ENCODE peak calls at places on chromosomes 5 and 9, in ten cellular contexts. C, G, D, W, E, Q, T, O, P and M are unnamed samples. For H3K36me3, the result is how much of the 10 kb centered on the place peaks cover.

GRCh38 chr5:147479949-147480348 is 29.9 kb downstream of the DPYSL3 start:
- DNase-seq in W (no peak), T (no peak), C (no peak), P (no peak), D (no peak), E (peak), Q (no peak), G (no peak), O (no peak), M (no peak)

GRCh38 chr5:146447734-146448380 is 724 bp downstream of the TCERG1 start:
- DNase-seq in T (peak), E (peak), Q (peak), D (peak), C (peak), G (peak), W (no peak), O (no peak), P (no peak), M (no peak)

GRCh38 chr5:64331597-64332277 is 166.1 kb downstream of the RNF180 start:
- DNase-seq in E (no peak), G (no peak), O (peak), T (peak), Q (no peak), W (peak), P (no peak), C (no peak), D (no peak), M (no peak)

GRCh38 chr5:63011158-63011557 is 432.5 kb downstream of the LRRC70 start:
- DNase-seq in T (no peak), E (no peak), D (no peak), C (no peak), O (no peak), G (no peak), P (no peak), W (no peak), Q (no peak), M (no peak)

GRCh38 chr5:5487961-5488360 is 65.5 kb downstream of the ICE1 start:
- DNase-seq in D (no peak), T (no peak), C (no peak), E (no peak), W (no peak), Q (no peak), G (no peak), P (no peak), O (no peak), M (no peak)

GRCh38 chr9:111843971-111844370 is 49.2 kb upstream of the SHOC1 start:
- DNase-seq in T (no peak), D (peak), C (no peak), O (no peak), E (no peak), Q (no peak), G (no peak), W (no peak), P (no peak), M (no peak)

GRCh38 chr9:104984994-104985393 is 57.0 kb upstream of the ABCA1 start:
- DNase-seq in W (no peak), P (no peak), D (no peak), T (no peak), C (no peak), Q (no peak), O (no peak), G (no peak), E (no peak), M (no peak)

GRCh38 chr9:128101690-128102089 is 25.8 kb downstream of the PTGES2 start:
- DNase-seq in T (peak), G (no peak), P (no peak), E (no peak), Q (no peak), O (peak), W (peak), D (peak), C (no peak), M (no peak)

GRCh38 chr9:87855061-87855460 is 27.6 kb upstream of the SPATA31E1 start:
- DNase-seq in C (no peak), W (no peak), Q (no peak), O (no peak), D (no peak), T (no peak), E (peak), G (no peak), P (no peak), M (no peak)

GRCh38 chr9:79057576-79057975 is 514.2 kb upstream of the TLE4 start:
- DNase-seq in D (no peak), E (peak), P (no peak), G (no peak), T (no peak), Q (no peak), W (no peak), C (no peak), O (no peak), M (no peak)

GRCh38 chr5:9898319-9898718 is 268.2 kb upstream of the TAS2R1 start:
- DNase-seq in D (no peak), P (no peak), T (no peak), C (peak), Q (no peak), G (peak), E (peak), W (no peak), O (no peak), M (no peak)

GRCh38 chr5:125302577-125302976 is 556.1 kb upstream of the ZNF608 start:
- DNase-seq in D (no peak), W (no peak), Q (no peak), P (no peak), E (no peak), T (no peak), C (no peak), O (no peak), G (no peak), M (no peak)

GRCh38 chr5:132180134-132180745 is 47.4 kb downstream of the P4HA2 start:
- DNase-seq in Q (peak), T (peak), P (no peak), D (peak), W (no peak), C (peak), E (peak), O (no peak), G (peak), M (peak)

GRCh38 chr9:136665111-136665703 is 2.5 kb downstream of the EGFL7 start:
- DNase-seq in Q (no peak), D (no peak), O (no peak), C (no peak), P (no peak), E (peak), W (no peak), T (no peak), G (peak), M (no peak)

GRCh38 chr9:71966601-71967000 is 55.2 kb downstream of the C9orf85 start:
- DNase-seq in G (no peak), D (no peak), P (no peak), E (no peak), O (no peak), W (no peak), C (no peak), Q (no peak), T (no peak), M (no peak)

GRCh38 chr5:74539986-74540385 is 100.5 kb downstream of the ENC1 start:
- DNase-seq in T (no peak), W (no peak), O (no peak), C (no peak), E (peak), P (no peak), Q (no peak), D (no peak), G (no peak), M (no peak)

GRCh38 chr5:39169081-39169480 is 50.3 kb downstream of the FYB1 start:
- DNase-seq in T (no peak), E (peak), W (no peak), C (peak), P (no peak), D (no peak), Q (no peak), O (no peak), G (no peak), M (no peak)

GRCh38 chr9:100111235-100111634 is 12.2 kb downstream of the INVS start:
- DNase-seq in W (peak), Q (peak), P (peak), E (peak), C (peak), G (peak), O (peak), T (peak), D (no peak), M (peak)

GRCh38 chr5:123157797-123158528 is 68.9 kb downstream of the PRDM6 start:
- DNase-seq in T (no peak), D (no peak), C (peak), E (peak), W (no peak), O (no peak), P (no peak), G (peak), Q (no peak), M (peak)

GRCh38 chr5:144531191-144531590 is 360.5 kb downstream of the KCTD16 start:
- DNase-seq in D (no peak), P (no peak), C (no peak), E (no peak), G (no peak), O (no peak), T (no peak), W (no peak), Q (no peak), M (no peak)

GRCh38 chr9:111463036-111463435 is 21.1 kb downstream of the ECPAS start:
- DNase-seq in T (no peak), O (no peak), E (no peak), P (no peak), Q (no peak), W (no peak), C (no peak), D (no peak), G (no peak), M (no peak)

GRCh38 chr5:117889592-117889991 is 1098.8 kb downstream of the DTWD2 start:
- DNase-seq in Q (no peak), O (no peak), E (no peak), T (no peak), W (no peak), D (no peak), C (peak), P (no peak), G (no peak), M (peak)

GRCh38 chr5:88770290-88771257 is 112.4 kb downstream of the MEF2C start:
- DNase-seq in E (peak), P (no peak), G (no peak), C (peak), D (peak), T (no peak), O (no peak), Q (no peak), W (no peak), M (no peak)

GRCh38 chr5:134846641-134846960 is 833 bp downstream of the C5orf24 start:
- DNase-seq in G (peak), D (no peak), W (no peak), C (peak), Q (no peak), E (peak), O (no peak), P (no peak), T (no peak), M (no peak)

GRCh38 chr5:134845852-134846640 is at the start of gene C5orf24:
- DNase-seq in E (peak), O (peak), G (peak), Q (peak), W (peak), C (peak), P (peak), D (peak), T (peak), M (no peak)

GRCh38 chr5:134857401-134857800 is 11.6 kb downstream of the C5orf24 start:
- DNase-seq in C (no peak), P (no peak), W (no peak), Q (no peak), D (no peak), G (no peak), E (no peak), O (no peak), T (no peak), M (no peak)

DNA sequence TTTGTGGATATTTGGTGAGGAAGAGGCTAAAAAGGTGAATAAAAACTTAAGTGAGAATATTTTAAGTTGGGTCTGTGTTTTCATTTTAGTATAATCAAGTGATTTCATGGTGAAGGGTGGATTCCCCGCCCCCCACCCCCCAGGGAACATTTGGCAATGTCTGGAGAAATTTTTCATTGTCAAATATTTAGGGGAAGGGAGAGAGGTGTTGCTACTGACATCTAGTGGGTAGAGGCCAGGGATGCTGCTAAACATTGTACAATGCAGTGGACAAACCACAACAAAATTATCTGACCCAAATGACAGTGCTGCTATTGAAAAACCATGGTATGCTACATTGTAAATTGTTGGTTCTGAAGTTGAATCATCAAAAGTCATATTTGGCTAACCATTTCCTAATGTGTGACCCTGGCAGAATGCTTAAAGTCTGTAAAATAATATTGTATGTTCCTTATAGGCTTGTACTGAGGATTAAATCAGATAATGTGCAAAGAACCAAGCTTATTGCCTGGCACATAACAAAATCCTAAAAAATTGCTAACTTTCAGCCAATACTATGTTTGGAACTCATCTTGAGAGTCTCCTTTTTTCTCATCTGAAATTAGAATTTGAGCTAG is 5.6 kb downstream of the C5orf24 start:
- DNase-seq in P (no peak), G (no peak), D (peak), W (no peak), C (peak), Q (no peak), E (peak), O (no peak), T (no peak), M (no peak)
- TF ChIP-seq CTCF in P (no peak), G (peak), D (peak), W (peak), C (peak), Q (no peak), E (peak), O (peak), T (no peak), M (peak)

GRCh38 chr5:67011422-67011821 is 185.2 kb downstream of the CD180 start:
- DNase-seq in E (no peak), G (no peak), C (no peak), W (no peak), D (no peak), O (peak), P (no peak), Q (no peak), T (no peak), M (no peak)
- H3K4me3 ChIP-seq in E (peak), G (no peak), C (no peak), W (peak), D (peak), O (peak), P (no peak), Q (no peak), T (no peak), M (no peak)

GRCh38 chr5:60185230-60186104 is 291.9 kb upstream of the PDE4D start:
- DNase-seq in Q (no peak), W (no peak), C (no peak), P (no peak), E (no peak), O (no peak), T (no peak), D (no peak), G (no peak), M (no peak)

GRCh38 chr5:60184599-60184998 is 291.1 kb upstream of the PDE4D start:
- DNase-seq in Q (no peak), W (no peak), P (no peak), O (no peak), E (peak), T (no peak), D (no peak), C (no peak), G (no peak), M (no peak)

GRCh38 chr5:60178101-60178500 is 284.6 kb upstream of the PDE4D start:
- DNase-seq in D (no peak), E (peak), Q (no peak), O (no peak), P (no peak), G (no peak), T (no peak), C (no peak), W (no peak), M (no peak)

GRCh38 chr5:60183881-60184280 is 290.4 kb upstream of the PDE4D start:
- DNase-seq in E (no peak), Q (no peak), O (no peak), P (no peak), W (no peak), C (no peak), G (no peak), T (no peak), D (no peak), M (no peak)
- H3K36me3 ChIP-seq in E (under half), Q (under half), O (under half), P (under half), W (under half), C (under half), G (under half), T (under half), D (under half), M (under half)

GRCh38 chr9:112971415-112971814 is 40.6 kb downstream of the ZNF883 start:
- DNase-seq in C (no peak), D (no peak), G (peak), E (no peak), W (no peak), O (no peak), P (no peak), T (no peak), Q (peak), M (no peak)
- TF ChIP-seq CTCF in C (peak), D (peak), G (peak), E (peak), W (no peak), O (no peak), P (no peak), T (no peak), Q (no peak), M (peak)

GRCh38 chr5:109944461-109944860 is 254.7 kb downstream of the MAN2A1 start:
- DNase-seq in O (no peak), P (no peak), G (no peak), W (no peak), Q (no peak), T (no peak), C (no peak), E (no peak), D (no peak), M (no peak)
- H3K4me3 ChIP-seq in O (no peak), P (no peak), G (no peak), W (no peak), Q (no peak), T (no peak), C (no peak), E (no peak), D (no peak), M (no peak)